ENCODE peak calls at places on chromosome 15, in four cellular contexts. N, X, O and A are unnamed samples.

GRCh38 chr15:58043192-58043903 is 22.2 kb downstream of the ALDH1A2 start:
- DNase-seq in N (peak; percentile 42), X (no peak), O (peak; percentile 47), A (peak; percentile 53)

GRCh38 chr15:72751751-72752455 is 31.7 kb downstream of the ADPGK start:
- DNase-seq in X (peak; percentile 53), N (peak; percentile 6), O (no peak), A (peak; percentile 66)

GRCh38 chr15:42427429-42428223 is 63.3 kb downstream of the ZNF106 start:
- DNase-seq in N (peak; percentile 12), X (no peak), O (no peak), A (no peak)

GRCh38 chr15:81400640-81401236 is 26.7 kb upstream of the TMC3 start:
- DNase-seq in X (no peak), N (peak; percentile 73), O (no peak), A (no peak)

GRCh38 chr15:97096303-97096835 is 765.9 kb downstream of the NR2F2 start:
- DNase-seq in N (no peak), X (no peak), O (no peak), A (no peak)

GRCh38 chr15:41653760-41654159 is 6.4 kb upstream of the MGA start:
- DNase-seq in X (no peak), O (no peak), N (no peak), A (no peak)

GRCh38 chr15:76514292-76514691 is 177.7 kb downstream of the ISL2 start:
- DNase-seq in O (no peak), N (no peak), X (no peak), A (no peak)

GRCh38 chr15:79401301-79401700 is 30.8 kb upstream of the MINAR1 start:
- DNase-seq in X (no peak), O (no peak), N (no peak), A (no peak)

GRCh38 chr15:49472338-49472737 is 49.3 kb downstream of the FGF7 start:
- DNase-seq in N (no peak), X (no peak), O (no peak), A (no peak)

GRCh38 chr15:56871180-56871579 is 47.3 kb upstream of the TCF12 start:
- DNase-seq in N (peak; percentile 80), X (no peak), O (no peak), A (no peak)

GRCh38 chr15:84598250-84598649 is 2.6 kb upstream of the ZSCAN2 start:
- DNase-seq in O (no peak), X (no peak), N (no peak), A (no peak)

GRCh38 chr15:81493246-81493645 is 119.2 kb upstream of the TMC3 start:
- DNase-seq in X (no peak), O (no peak), N (no peak), A (no peak)

GRCh38 chr15:65192016-65192415 is 6.9 kb upstream of the CLPX start:
- DNase-seq in O (no peak), N (peak; percentile 33), X (no peak), A (no peak)

GRCh38 chr15:78103406-78104118 is 11.2 kb downstream of the SH2D7 start:
- DNase-seq in X (peak; percentile 42), O (no peak), N (peak; percentile 7), A (peak; percentile 46)

GRCh38 chr15:72838311-72838731 is 54.8 kb upstream of the ADPGK start:
- DNase-seq in O (no peak), X (no peak), N (no peak), A (no peak)

GRCh38 chr15:92903956-92904831 is 4.1 kb downstream of the CHD2 start:
- DNase-seq in X (peak; percentile 98), O (peak; percentile 99), N (peak; percentile 98), A (peak; percentile 99)

GRCh38 chr15:92903588-92903955 is 3.4 kb downstream of the CHD2 start:
- DNase-seq in O (no peak), N (no peak), X (no peak), A (no peak)

GRCh38 chr15:92906038-92906437 is 5.9 kb downstream of the CHD2 start:
- DNase-seq in N (no peak), X (no peak), O (no peak), A (no peak)

GRCh38 chr15:92906563-92907081 is 6.5 kb downstream of the CHD2 start:
- DNase-seq in N (peak; percentile 94), X (no peak), O (no peak), A (no peak)

DNA sequence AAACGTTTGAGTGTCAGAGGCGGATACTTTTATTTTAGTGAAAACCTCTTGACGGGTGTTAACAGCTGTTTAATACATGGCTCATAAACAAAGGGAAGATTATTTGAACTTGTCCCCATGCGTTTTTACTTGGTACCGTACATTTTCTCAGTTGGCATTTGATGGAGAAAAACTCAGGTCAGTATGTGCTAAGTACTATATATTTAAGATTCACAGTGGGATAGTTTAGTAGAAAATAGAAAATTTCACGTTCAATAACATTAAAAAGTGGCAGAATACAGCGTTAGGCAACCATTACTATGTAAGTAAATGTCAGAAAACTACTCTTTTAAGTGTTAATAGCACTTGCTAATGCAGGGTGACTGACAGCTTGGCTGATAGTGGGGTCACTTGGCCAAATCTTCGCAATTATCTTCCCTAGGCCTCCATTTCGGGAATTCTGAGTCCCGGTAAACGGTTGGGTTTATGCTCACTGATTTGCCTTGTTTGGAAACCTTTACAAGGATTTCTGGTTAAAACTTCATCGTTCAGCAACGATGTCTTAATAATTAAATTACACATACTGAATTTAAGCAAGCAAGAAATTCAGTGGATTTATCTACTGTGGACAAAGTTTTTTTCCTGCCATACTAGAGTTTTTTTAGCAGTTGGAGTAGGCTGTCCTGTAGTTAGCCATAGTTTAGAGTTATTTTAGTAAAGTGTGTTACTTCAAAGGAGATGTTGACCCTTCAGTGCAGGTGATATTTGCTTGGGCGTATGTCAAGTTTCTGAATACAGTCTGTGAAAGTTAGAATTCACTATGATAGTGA is 4.9 kb downstream of the CHD2 start:
- DNase-seq in O (no peak), N (no peak), X (no peak), A (no peak)
- H3K4me3 ChIP-seq in O (peak overlapping the region; percentile 39), N (peak overlapping the region; percentile 78), X (peak overlapping the region; percentile 26), A (peak overlapping the region; percentile 66)

GRCh38 chr15:75025102-75025501 is 1.7 kb downstream of the PPCDC start:
- DNase-seq in X (no peak), N (no peak), O (no peak), A (no peak)
- H3K27ac ChIP-seq in X (no peak overlapping the region), N (peak overlapping the region; percentile 46), O (no peak overlapping the region), A (peak overlapping the region; percentile 93)

DNA sequence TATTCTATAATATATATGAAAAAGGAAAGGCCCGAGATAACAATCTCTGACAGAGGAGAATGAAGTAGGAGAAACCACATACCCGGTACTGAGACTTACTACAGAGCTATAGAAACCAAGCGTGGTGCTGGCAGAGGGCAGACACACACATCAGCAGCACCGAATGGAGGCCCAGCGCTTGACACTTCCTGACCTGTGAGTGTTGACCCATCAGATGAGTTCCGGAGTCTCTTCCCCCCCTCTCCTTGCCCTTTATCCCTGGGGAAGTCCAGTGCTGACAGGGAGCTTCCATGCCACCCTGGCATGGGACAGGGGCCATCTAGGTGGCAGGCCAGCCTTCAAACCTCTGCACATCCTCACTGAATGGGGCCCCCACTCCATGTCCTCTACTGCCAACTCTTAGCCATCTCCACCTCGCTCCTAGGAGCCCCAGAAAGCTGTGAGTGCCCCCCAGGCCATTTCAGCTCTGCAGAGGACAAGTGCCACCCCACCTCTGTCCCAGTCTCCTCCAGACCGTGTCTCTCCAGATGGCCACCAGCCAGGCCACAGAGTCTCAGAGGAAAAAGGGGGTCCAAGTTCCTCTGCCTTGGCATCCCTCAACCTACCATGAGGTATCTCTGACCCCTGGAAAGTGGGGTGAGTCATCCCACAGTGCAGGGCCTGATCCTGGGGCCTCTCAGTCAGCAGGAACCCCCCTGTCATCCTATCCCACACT is 116.6 kb upstream of the ALDH1A3 start:
- DNase-seq in N (no peak), O (no peak), X (peak; percentile 20), A (no peak)
- H3K4me1 ChIP-seq in N (peaks cover 28% of the 10 kb centered on the region), O (no peaks in the 10 kb centered on the region), X (no peaks in the 10 kb centered on the region), A (no peaks in the 10 kb centered on the region)

DNA sequence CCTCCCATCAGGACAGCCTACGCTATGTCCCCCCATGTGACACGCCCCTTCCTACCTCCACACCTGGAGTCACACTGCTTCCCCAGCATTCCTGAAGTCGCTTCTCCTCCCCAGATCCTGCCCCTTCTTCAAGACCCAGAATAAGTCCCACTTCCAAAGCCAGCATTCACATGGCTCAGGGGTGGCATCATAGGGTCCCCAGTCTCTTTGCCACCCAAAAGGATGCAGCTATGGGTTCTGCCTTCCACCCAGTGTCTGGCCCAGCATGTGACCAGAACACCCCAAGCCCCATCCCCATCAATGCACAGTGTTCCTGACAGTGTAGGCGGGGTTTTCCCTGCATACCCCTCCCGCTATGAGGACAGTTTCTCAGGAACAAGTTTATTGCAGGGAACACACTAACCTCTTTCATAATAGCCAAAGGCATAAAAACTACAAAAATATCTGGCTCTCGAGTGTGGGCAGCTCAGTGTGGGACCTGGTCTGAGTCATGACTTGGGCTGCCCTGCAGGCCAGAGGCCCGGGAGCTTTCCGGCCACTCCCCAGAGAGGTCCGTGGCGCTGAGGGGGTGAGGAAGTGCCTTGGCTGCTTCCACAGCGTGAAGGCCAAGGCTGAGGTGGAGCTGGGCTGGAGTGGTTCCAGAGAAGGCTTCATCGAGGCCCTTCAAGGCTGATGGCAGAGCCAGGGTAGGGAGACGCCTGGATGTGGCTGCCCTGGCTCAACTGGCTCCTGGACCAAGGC is 5.8 kb downstream of the ISLR start:
- DNase-seq in X (peak; percentile 62), N (peak; percentile 91), O (peak; percentile 32), A (peak; percentile 53)
- H3K4me3 ChIP-seq in X (no peak overlapping the region), N (no peak overlapping the region), O (no peak overlapping the region), A (no peak overlapping the region)

GRCh38 chr15:38709196-38709595 is 144.6 kb upstream of the RASGRP1 start:
- DNase-seq in N (no peak), X (no peak), O (no peak), A (no peak)
- H3K27ac ChIP-seq in N (no peak overlapping the region), X (no peak overlapping the region), O (no peak overlapping the region), A (no peak overlapping the region)

GRCh38 chr15:95262866-95263564 is 1031.7 kb downstream of the MCTP2 start:
- DNase-seq in N (no peak), X (no peak), O (no peak), A (no peak)
- H3K4me1 ChIP-seq in N (peaks cover 18% of the 10 kb centered on the region), X (peaks cover 8% of the 10 kb centered on the region), O (no peaks in the 10 kb centered on the region), A (peaks cover 35% of the 10 kb centered on the region)

GRCh38 chr15:66655997-66656396 is 46.0 kb upstream of the SMAD6 start:
- DNase-seq in O (no peak), N (peak; percentile 73), X (no peak), A (no peak)

GRCh38 chr15:66653852-66654251 is 48.2 kb upstream of the SMAD6 start:
- DNase-seq in O (no peak), N (no peak), X (no peak), A (no peak)

GRCh38 chr15:66655511-66655910 is 46.5 kb upstream of the SMAD6 start:
- DNase-seq in N (no peak), X (no peak), O (no peak), A (no peak)

GRCh38 chr15:66653398-66653797 is 48.6 kb upstream of the SMAD6 start:
- DNase-seq in N (no peak), X (no peak), O (no peak), A (no peak)

DNA sequence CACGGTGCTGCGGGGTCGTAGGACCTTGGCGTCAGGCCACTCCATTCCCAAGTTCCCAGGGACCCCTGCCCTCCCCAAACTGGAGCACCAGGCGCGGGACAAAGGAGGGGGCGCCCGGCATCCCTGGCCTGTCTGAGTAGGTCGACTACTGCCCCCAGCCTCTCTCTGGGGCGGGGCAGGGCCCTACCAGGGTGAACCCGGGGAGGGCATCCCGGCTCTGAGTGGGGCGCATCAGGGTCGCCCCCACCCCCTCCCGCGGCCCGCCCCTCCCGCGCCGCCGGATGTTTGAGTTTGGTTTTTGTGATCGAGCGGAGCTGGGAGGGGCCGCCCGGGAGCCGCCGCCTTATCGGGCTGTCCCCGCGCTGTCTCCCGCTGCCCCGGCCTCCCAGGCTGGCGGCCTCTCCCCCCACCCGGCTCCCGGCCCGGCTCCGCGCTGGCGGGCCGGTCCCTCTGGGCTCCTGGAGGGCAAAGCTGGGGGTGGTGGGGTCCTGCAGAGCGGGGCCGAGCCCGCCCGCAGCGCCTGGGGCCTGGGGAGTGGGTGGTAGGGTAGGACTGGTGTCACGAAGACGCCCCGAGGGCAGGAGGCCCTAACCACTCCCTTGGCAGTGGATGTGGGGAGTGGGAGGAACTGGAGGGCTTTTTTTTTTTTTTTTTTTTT is 47.2 kb upstream of the SMAD6 start:
- DNase-seq in X (no peak), N (no peak), O (no peak), A (no peak)
- H3K4me3 ChIP-seq in X (peak overlapping the region; percentile 2), N (no peak overlapping the region), O (peak overlapping the region; percentile 7), A (peak overlapping the region; percentile 45)